ENCODE peak calls at places on chromosomes 3 and 15, in six cellular contexts. W is HCT116, M is K562, O is HepG2, H is H1, K is GM12878. X is an unnamed sample.

GRCh38 chr3:155979746-155980145 is 109.3 kb downstream of the GMPS start:
- DNase-seq in M (no peak), W (no peak), H (no peak), O (no peak), K (no peak), X (no peak)

GRCh38 chr3:50441818-50442217 is 61.6 kb downstream of the CACNA2D2 start:
- DNase-seq in O (no peak), K (no peak), M (no peak), W (no peak), H (no peak), X (no peak)

GRCh38 chr15:43483306-43484128 is 9.4 kb downstream of the TP53BP1 start:
- DNase-seq in O (no peak), K (no peak), W (no peak), M (no peak), H (no peak), X (no peak)

GRCh38 chr3:129577356-129577755 is 29.1 kb downstream of the PLXND1 start:
- DNase-seq in O (no peak), M (no peak), K (no peak), H (no peak), W (no peak), X (no peak)

GRCh38 chr3:193884011-193884410 is 251.9 kb upstream of the HES1 start:
- DNase-seq in K (no peak), M (no peak), H (no peak), O (no peak), W (no peak), X (no peak)

GRCh38 chr3:24365168-24365567 is 129.5 kb downstream of the THRB start:
- DNase-seq in W (peak), O (peak), M (no peak), H (no peak), K (no peak), X (no peak)

GRCh38 chr3:197026481-197026866 is 3.1 kb downstream of the MELTF start:
- DNase-seq in W (no peak), H (no peak), M (no peak), K (no peak), O (no peak), X (no peak)

GRCh38 chr3:152199069-152199838 is 69.5 kb upstream of the MBNL1 start:
- DNase-seq in O (no peak), H (no peak), W (no peak), M (no peak), K (no peak), X (no peak)

GRCh38 chr3:173911446-173911845 is 513.9 kb downstream of the NLGN1 start:
- DNase-seq in K (no peak), O (no peak), W (no peak), H (no peak), M (no peak), X (no peak)

DNA sequence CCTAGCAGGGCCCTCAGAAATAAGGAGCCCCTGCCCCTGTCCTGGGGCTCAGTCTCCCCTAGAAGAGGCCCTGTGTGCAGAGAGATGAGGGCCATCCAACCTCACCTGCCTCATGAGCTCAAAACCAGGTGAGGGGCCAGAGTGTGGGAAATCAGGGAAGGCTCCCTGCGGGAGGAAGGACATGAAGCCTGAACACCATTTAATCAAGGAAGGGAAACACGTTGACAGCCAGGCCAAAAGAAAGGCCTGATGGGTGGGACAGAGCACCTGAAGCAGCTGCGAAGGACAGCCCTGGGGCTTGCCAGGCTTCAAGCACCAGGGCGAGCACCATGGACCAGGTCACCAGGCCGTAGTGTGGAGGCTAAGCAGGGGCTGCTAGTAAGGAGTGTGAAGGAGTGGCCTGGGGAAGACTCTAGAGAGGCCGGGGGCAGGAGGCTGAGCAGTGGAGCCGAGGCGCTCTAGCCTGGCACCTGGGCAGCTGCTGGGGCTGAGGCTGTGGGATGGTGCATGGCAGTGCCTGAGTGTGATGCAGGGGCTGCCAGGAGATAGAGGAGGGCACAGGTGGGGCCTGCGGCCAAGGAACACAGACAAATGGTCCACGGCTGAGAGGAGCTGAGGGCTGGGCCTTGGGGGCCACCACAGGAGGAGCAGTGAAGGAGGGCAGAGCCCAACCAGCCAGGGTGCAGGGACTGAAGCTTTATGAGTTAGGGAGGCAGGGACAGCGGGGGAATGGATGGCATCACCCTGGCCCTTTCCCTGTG is 16.1 kb downstream of the ACAA1 start:
- DNase-seq in M (no peak), O (no peak), W (no peak), K (no peak), H (no peak), X (no peak)
- TF ChIP-seq ZNF274 in M (no peak), O (no peak), W (no peak), K (no peak), H (no peak), X (no peak)

GRCh38 chr3:128082545-128082944 is 30.3 kb downstream of the SEC61A1 start:
- DNase-seq in W (no peak), K (no peak), O (no peak), M (no peak), H (no peak), X (no peak)
- TF ChIP-seq ZNF274 in W (no peak), K (no peak), O (no peak), M (no peak), H (no peak), X (no peak)

GRCh38 chr3:145981057-145981456 is 179.9 kb downstream of the PLOD2 start:
- DNase-seq in M (no peak), K (no peak), O (no peak), W (no peak), H (no peak), X (no peak)
- TF ChIP-seq ZNF274 in M (no peak), K (no peak), O (no peak), W (no peak), H (no peak), X (no peak)

GRCh38 chr15:48176957-48177356 is 1.1 kb downstream of the MYEF2 start:
- DNase-seq in H (no peak), K (no peak), W (no peak), M (no peak), O (no peak), X (no peak)

GRCh38 chr15:48176097-48176496 is 2.0 kb downstream of the MYEF2 start:
- DNase-seq in W (no peak), O (no peak), K (no peak), M (no peak), H (no peak), X (no peak)

GRCh38 chr15:48178612-48178931 is 477 bp upstream of the MYEF2 start:
- DNase-seq in M (no peak), H (no peak), O (no peak), W (no peak), K (no peak), X (no peak)

GRCh38 chr15:48177875-48178611 is at the start of gene MYEF2:
- DNase-seq in M (peak), H (peak), K (peak), W (no peak), O (peak), X (peak)

DNA sequence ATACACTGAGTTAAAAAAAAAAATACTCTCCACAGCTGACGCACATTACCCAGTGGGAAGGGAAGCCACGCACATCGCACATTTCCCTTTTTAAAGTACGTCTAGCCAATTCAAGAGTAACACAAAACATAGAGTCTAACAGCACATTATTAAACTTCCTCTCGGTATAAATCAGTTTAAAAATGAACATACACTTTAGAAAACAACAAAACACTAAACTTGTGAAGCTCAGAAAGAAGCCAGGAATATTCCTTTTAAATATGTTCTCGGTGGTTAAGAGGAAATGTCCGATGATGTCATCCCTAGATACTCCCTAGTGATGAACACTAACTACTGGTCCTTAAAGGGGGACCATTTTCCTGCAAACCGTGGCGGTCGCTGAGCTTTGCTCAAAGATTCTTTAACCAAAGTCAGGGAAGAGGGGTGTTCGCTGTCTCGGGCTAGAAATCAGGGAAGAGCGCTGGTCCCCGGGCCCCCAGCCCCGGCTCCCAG is 666 bp downstream of the MYEF2 start:
- DNase-seq in K (peak), W (no peak), M (no peak), O (no peak), H (no peak), X (no peak)
- TF ChIP-seq ZNF274 in K (no peak), W (no peak), M (no peak), O (no peak), H (no peak), X (no peak)

GRCh38 chr3:63519426-63519825 is 133.0 kb upstream of the SNTN start:
- DNase-seq in W (no peak), K (no peak), O (no peak), H (no peak), M (no peak), X (no peak)
- TF ChIP-seq ZNF274 in W (no peak), K (no peak), O (no peak), H (no peak), M (no peak), X (no peak)

DNA sequence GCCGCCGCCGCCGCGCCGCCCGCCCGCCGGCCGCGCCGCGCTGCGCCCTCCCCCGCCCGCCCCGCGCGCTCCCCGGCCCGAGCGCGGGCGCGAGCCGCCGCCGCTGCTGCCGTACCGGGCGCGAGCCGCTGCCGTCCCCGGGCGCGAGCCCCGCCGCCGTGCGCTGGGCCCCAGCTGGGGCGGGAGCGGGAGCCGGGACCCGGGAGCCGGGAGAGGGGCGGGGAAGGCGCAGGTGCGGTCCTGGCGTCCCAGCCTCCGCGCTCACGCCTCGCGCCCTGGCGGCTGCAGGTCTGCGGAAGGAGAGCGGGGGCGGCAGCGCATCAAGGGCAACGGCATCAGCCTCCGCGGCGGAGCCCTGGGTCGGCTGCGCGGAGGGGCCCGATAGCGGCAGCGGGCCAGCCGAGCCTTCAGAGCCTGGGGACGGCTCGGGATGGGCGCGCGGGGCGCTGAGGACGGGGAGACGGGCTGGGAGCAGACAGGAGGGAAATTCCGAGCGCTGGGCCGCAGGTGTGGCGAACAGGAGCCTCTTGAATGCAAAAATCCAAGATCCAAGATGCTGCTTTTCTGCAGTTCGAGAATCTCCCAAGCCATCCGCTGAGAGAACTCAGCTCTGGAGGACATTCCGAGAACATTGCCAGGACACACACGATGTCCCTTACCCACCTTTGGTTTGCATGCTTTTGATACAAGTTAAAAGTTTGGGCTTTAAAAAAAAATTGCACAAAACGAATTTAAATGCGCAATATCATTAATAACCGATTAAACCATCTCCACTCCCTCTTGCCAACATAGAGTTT is 251.1 kb downstream of the TJP1 start:
- DNase-seq in K (no peak), W (no peak), H (no peak), M (no peak), O (no peak), X (peak)
- TF ChIP-seq ZNF274 in K (no peak), W (no peak), H (no peak), M (no peak), O (no peak), X (no peak)

GRCh38 chr3:13083898-13084297 is 10.7 kb upstream of the IQSEC1 start:
- DNase-seq in W (no peak), K (peak), O (no peak), M (no peak), H (no peak), X (no peak)
- TF ChIP-seq ZNF274 in W (no peak), K (no peak), O (no peak), M (no peak), H (no peak), X (no peak)